ENCODE peak calls at places on chromosomes 7 and 10, in four cellular contexts. Q is dorsolateral prefrontal cortex, X is endodermal cell, N is T-cell. E is an unnamed sample.

GRCh38 chr7:84104841-84105240 is 89.7 kb downstream of the SEMA3A start:
- DNase-seq in Q (no peak), X (no peak), N (no peak), E (no peak)

GRCh38 chr10:92880912-92881311 is 32.6 kb downstream of the EXOC6 start:
- DNase-seq in Q (no peak), X (no peak), N (no peak), E (no peak)

GRCh38 chr7:93178213-93178612 is 30.0 kb upstream of the SAMD9L start:
- DNase-seq in Q (no peak), X (no peak), N (no peak), E (no peak)

GRCh38 chr10:76885815-76886214 is 751.8 kb downstream of the KCNMA1 start:
- DNase-seq in Q (no peak), X (no peak), N (no peak), E (no peak)

GRCh38 chr10:86348321-86349210 is 18.0 kb downstream of the GRID1 start:
- DNase-seq in Q (no peak), X (peak), N (no peak), E (no peak)

GRCh38 chr7:73827568-73828106 is 3.2 kb upstream of the CLDN4 start:
- DNase-seq in Q (no peak), X (peak), N (no peak), E (peak)

GRCh38 chr10:69375307-69376151 is 41.2 kb downstream of the TACR2 start:
- DNase-seq in Q (peak), X (peak), N (no peak), E (peak)

GRCh38 chr10:9863559-9864121 is 1154.0 kb upstream of the CELF2 start:
- DNase-seq in Q (no peak), X (no peak), N (no peak), E (no peak)

GRCh38 chr10:52571018-52571417 is 201.6 kb downstream of the MBL2 start:
- DNase-seq in Q (no peak), X (no peak), N (no peak), E (no peak)

GRCh38 chr10:98589007-98589406 is 142.3 kb upstream of the HPS1 start:
- DNase-seq in Q (peak), X (no peak), N (no peak), E (no peak)

GRCh38 chr7:152974577-152974976 is 215.0 kb downstream of the ACTR3B start:
- DNase-seq in Q (no peak), X (no peak), N (no peak), E (no peak)

GRCh38 chr7:33981221-33981620 is 75.9 kb downstream of the BMPER start:
- DNase-seq in Q (no peak), X (no peak), N (no peak), E (no peak)

GRCh38 chr7:68865351-68865885 is 732.9 kb upstream of the AUTS2 start:
- DNase-seq in Q (no peak), X (no peak), N (no peak), E (no peak)

GRCh38 chr10:49609283-49610014 is 661 bp upstream of the SLC18A3 start:
- DNase-seq in Q (no peak), X (peak), N (no peak), E (no peak)

GRCh38 chr10:110609592-110609991 is 34.5 kb upstream of the RBM20 start:
- DNase-seq in Q (no peak), X (no peak), N (no peak), E (peak)

GRCh38 chr7:13593854-13594253 is 395.6 kb downstream of the ETV1 start:
- DNase-seq in Q (no peak), X (no peak), N (no peak), E (no peak)